ENCODE peak calls at places on chromosome 5, in six cellular contexts. D is SK-N-SH, Q is PC-3, M is neural progenitor cell, V is MM.1S, C is HCT116. T is an unnamed sample.

GRCh38 chr5:134124289-134125194 is 10.1 kb downstream of the TCF7 start:
- DNase-seq in D (no peak), Q (peak; percentile 73), M (no peak), V (no peak), C (peak; percentile 12), T (peak; percentile 93)

GRCh38 chr5:57735754-57736153 is 253.1 kb upstream of the ACTBL2 start:
- DNase-seq in D (no peak), Q (peak; percentile 78), M (no peak), V (no peak), C (peak; percentile 48), T (peak; percentile 89)

GRCh38 chr5:133531178-133531577 is 81.2 kb downstream of the FSTL4 start:
- DNase-seq in D (no peak), Q (no peak), M (no peak), V (peak; percentile 17), C (no peak), T (no peak)

GRCh38 chr5:149345892-149346222 is 558 bp downstream of the GRPEL2 start:
- DNase-seq in D (no peak), Q (peak; percentile 52), M (peak; percentile 31), V (peak; percentile 27), C (no peak), T (peak; percentile 80)

GRCh38 chr5:27191786-27192505 is 153.6 kb upstream of the CDH9 start:
- DNase-seq in D (no peak), Q (peak; percentile 30), M (no peak), V (no peak), C (no peak), T (peak; percentile 23)

GRCh38 chr5:177455036-177455660 is 8.5 kb downstream of the PRR7 start:
- DNase-seq in D (peak; percentile 75), Q (peak; percentile 82), M (peak; percentile 94), V (peak; percentile 93), C (peak; percentile 76), T (peak; percentile 82)

GRCh38 chr5:150607991-150608390 is 32.5 kb upstream of the SYNPO start:
- DNase-seq in D (no peak), Q (no peak), M (no peak), V (no peak), C (no peak), T (no peak)

GRCh38 chr5:159100928-159101646 is 1.4 kb upstream of the EBF1 start:
- DNase-seq in D (no peak), Q (no peak), M (no peak), V (no peak), C (no peak), T (peak; percentile 67)

GRCh38 chr5:17248999-17249634 is 31.7 kb downstream of the BASP1 start:
- DNase-seq in D (no peak), Q (peak; percentile 100), M (no peak), V (no peak), C (no peak), T (peak; percentile 98)
- TF ChIP-seq EZH2phosphoT487 in D (no peak), Q (no peak), M (no peak), V (no peak), C (no peak), T (peak; percentile 19)

GRCh38 chr5:56191646-56192045 is 41.5 kb downstream of the ANKRD55 start:
- DNase-seq in D (no peak), Q (no peak), M (no peak), V (no peak), C (no peak), T (no peak)

GRCh38 chr5:56190500-56190899 is 42.6 kb downstream of the ANKRD55 start:
- DNase-seq in D (no peak), Q (peak; percentile 64), M (no peak), V (no peak), C (no peak), T (peak; percentile 80)

GRCh38 chr5:56195016-56195415 is 38.1 kb downstream of the ANKRD55 start:
- DNase-seq in D (no peak), Q (no peak), M (no peak), V (no peak), C (no peak), T (no peak)

DNA sequence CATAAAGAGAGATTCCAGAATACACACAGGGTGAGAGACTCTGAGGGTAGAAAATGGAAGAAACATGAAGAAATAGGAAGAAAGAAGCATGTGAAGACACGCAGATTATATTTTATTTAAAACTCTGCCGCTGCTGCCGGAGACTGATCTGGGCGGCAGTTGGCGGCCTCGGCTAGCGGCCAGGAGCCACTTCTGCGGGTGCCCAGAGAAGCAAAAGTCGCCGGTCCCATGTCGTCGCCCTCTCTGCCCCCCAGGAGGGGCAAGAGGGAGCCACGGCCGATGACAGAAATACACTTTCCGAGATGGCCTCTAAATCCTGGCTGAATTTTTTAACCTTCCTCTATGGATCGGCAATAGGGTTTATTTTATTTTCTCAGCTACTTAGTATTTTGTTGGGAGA is 40.9 kb downstream of the ANKRD55 start:
- DNase-seq in D (no peak), Q (no peak), M (no peak), V (no peak), C (no peak), T (no peak)
- H3K9ac ChIP-seq in D (no peak overlapping the region), Q (no peak overlapping the region), M (no peak overlapping the region), V (no peak overlapping the region), C (no peak overlapping the region), T (no peak overlapping the region)

GRCh38 chr5:4335078-4335477 is 739.4 kb downstream of the IRX1 start:
- DNase-seq in D (no peak), Q (no peak), M (no peak), V (no peak), C (no peak), T (no peak)

GRCh38 chr5:4330327-4330726 is 734.7 kb downstream of the IRX1 start:
- DNase-seq in D (no peak), Q (no peak), M (no peak), V (no peak), C (no peak), T (no peak)
- TF ChIP-seq EZH2phosphoT487 in D (no peak), Q (no peak), M (no peak), V (no peak), C (no peak), T (no peak)

GRCh38 chr5:157142317-157143126 is at the start of gene MED7:
- DNase-seq in D (peak; percentile 90), Q (peak; percentile 100), M (peak; percentile 97), V (peak; percentile 99), C (peak; percentile 99), T (peak; percentile 99)
- H3K9ac ChIP-seq in D (peak within 1 kb of the TSS; percentile 97), Q (peak within 1 kb of the TSS; percentile 87), M (peak within 1 kb of the TSS; percentile 87), V (peak within 1 kb of the TSS; percentile 92), C (peak within 1 kb of the TSS; percentile 89), T (peak within 1 kb of the TSS; percentile 96)

GRCh38 chr5:155735388-155735787 is 591.6 kb upstream of the SGCD start:
- DNase-seq in D (no peak), Q (no peak), M (peak; percentile 5), V (no peak), C (no peak), T (peak; percentile 1)
- TF ChIP-seq EZH2phosphoT487 in D (no peak), Q (no peak), M (no peak), V (no peak), C (no peak), T (no peak)

T was measured in GM23248.